ENCODE peak calls at places on chromosomes 12 and 14, in six cellular contexts. One of them, this sample, is unnamed.

GRCh38 chr12:132888852-132889251 is 1.4 kb upstream of the CHFR start:
- DNase-seq in stimulated activated CD8-positive, alpha-beta memory T cell treated with anti-CD3 and anti-CD28 coated beads, Interleukin-15, amount 100 ng/mL, for 1 hour: no peak
- DNase-seq in mucosa of gallbladder: no peak
- DNase-seq in HT-29: no peak
- DNase-seq in NCI-H1436: no peak
- DNase-seq in IMR-90: no peak
- DNase-seq in this sample: no peak

GRCh38 chr14:90434370-90435020 is 37.7 kb downstream of the CALM1 start:
- DNase-seq in stimulated activated CD8-positive, alpha-beta memory T cell treated with anti-CD3 and anti-CD28 coated beads, Interleukin-15, amount 100 ng/mL, for 1 hour: no peak
- DNase-seq in mucosa of gallbladder: no peak
- DNase-seq in HT-29: no peak
- DNase-seq in NCI-H1436: no peak
- DNase-seq in IMR-90: no peak
- DNase-seq in this sample: no peak

GRCh38 chr12:59149995-59150642 is 229.8 kb upstream of the LRIG3 start:
- DNase-seq in stimulated activated CD8-positive, alpha-beta memory T cell treated with anti-CD3 and anti-CD28 coated beads, Interleukin-15, amount 100 ng/mL, for 1 hour: no peak
- DNase-seq in mucosa of gallbladder: peak
- DNase-seq in HT-29: peak
- DNase-seq in NCI-H1436: peak
- DNase-seq in IMR-90: peak
- DNase-seq in this sample: no peak

GRCh38 chr14:95196268-95196667 is 38.9 kb upstream of the DICER1 start:
- DNase-seq in stimulated activated CD8-positive, alpha-beta memory T cell treated with anti-CD3 and anti-CD28 coated beads, Interleukin-15, amount 100 ng/mL, for 1 hour: no peak
- DNase-seq in mucosa of gallbladder: no peak
- DNase-seq in HT-29: peak
- DNase-seq in NCI-H1436: no peak
- DNase-seq in IMR-90: no peak
- DNase-seq in this sample: no peak

GRCh38 chr14:24110060-24110459 is 4.5 kb upstream of the DCAF11 start:
- DNase-seq in stimulated activated CD8-positive, alpha-beta memory T cell treated with anti-CD3 and anti-CD28 coated beads, Interleukin-15, amount 100 ng/mL, for 1 hour: no peak
- DNase-seq in mucosa of gallbladder: no peak
- DNase-seq in HT-29: peak
- DNase-seq in NCI-H1436: no peak
- DNase-seq in IMR-90: no peak
- DNase-seq in this sample: no peak

GRCh38 chr14:29518335-29518734 is 409.3 kb downstream of the PRKD1 start:
- DNase-seq in stimulated activated CD8-positive, alpha-beta memory T cell treated with anti-CD3 and anti-CD28 coated beads, Interleukin-15, amount 100 ng/mL, for 1 hour: no peak
- DNase-seq in mucosa of gallbladder: no peak
- DNase-seq in HT-29: no peak
- DNase-seq in NCI-H1436: no peak
- DNase-seq in IMR-90: peak
- DNase-seq in this sample: no peak

GRCh38 chr12:4250691-4251090 is 22.9 kb upstream of the CCND2 start:
- DNase-seq in stimulated activated CD8-positive, alpha-beta memory T cell treated with anti-CD3 and anti-CD28 coated beads, Interleukin-15, amount 100 ng/mL, for 1 hour: no peak
- DNase-seq in mucosa of gallbladder: no peak
- DNase-seq in HT-29: no peak
- DNase-seq in NCI-H1436: no peak
- DNase-seq in IMR-90: no peak
- DNase-seq in this sample: no peak

GRCh38 chr14:81315344-81315743 is 84.8 kb downstream of the STON2 start:
- DNase-seq in stimulated activated CD8-positive, alpha-beta memory T cell treated with anti-CD3 and anti-CD28 coated beads, Interleukin-15, amount 100 ng/mL, for 1 hour: no peak
- DNase-seq in mucosa of gallbladder: no peak
- DNase-seq in HT-29: no peak
- DNase-seq in NCI-H1436: no peak
- DNase-seq in IMR-90: no peak
- DNase-seq in this sample: no peak

GRCh38 chr12:117042171-117042809 is 56.9 kb downstream of the TESC start:
- DNase-seq in stimulated activated CD8-positive, alpha-beta memory T cell treated with anti-CD3 and anti-CD28 coated beads, Interleukin-15, amount 100 ng/mL, for 1 hour: no peak
- DNase-seq in mucosa of gallbladder: peak
- DNase-seq in HT-29: no peak
- DNase-seq in NCI-H1436: no peak
- DNase-seq in IMR-90: peak
- DNase-seq in this sample: no peak

GRCh38 chr12:27057543-27057942 is 24.8 kb downstream of the C12orf71 start:
- DNase-seq in stimulated activated CD8-positive, alpha-beta memory T cell treated with anti-CD3 and anti-CD28 coated beads, Interleukin-15, amount 100 ng/mL, for 1 hour: no peak
- DNase-seq in mucosa of gallbladder: no peak
- DNase-seq in HT-29: no peak
- DNase-seq in NCI-H1436: no peak
- DNase-seq in IMR-90: no peak
- DNase-seq in this sample: no peak

GRCh38 chr12:132280436-132280835 is 49.0 kb downstream of the GALNT9 start:
- DNase-seq in stimulated activated CD8-positive, alpha-beta memory T cell treated with anti-CD3 and anti-CD28 coated beads, Interleukin-15, amount 100 ng/mL, for 1 hour: no peak
- DNase-seq in mucosa of gallbladder: no peak
- DNase-seq in HT-29: no peak
- DNase-seq in NCI-H1436: no peak
- DNase-seq in IMR-90: no peak
- DNase-seq in this sample: no peak

GRCh38 chr12:65121956-65122469 is 908 bp upstream of the WIF1 start:
- DNase-seq in stimulated activated CD8-positive, alpha-beta memory T cell treated with anti-CD3 and anti-CD28 coated beads, Interleukin-15, amount 100 ng/mL, for 1 hour: no peak
- DNase-seq in mucosa of gallbladder: no peak
- DNase-seq in HT-29: no peak
- DNase-seq in NCI-H1436: no peak
- DNase-seq in IMR-90: no peak
- DNase-seq in this sample: no peak

GRCh38 chr12:118853634-118854033 is 127.7 kb upstream of the SRRM4 start:
- DNase-seq in stimulated activated CD8-positive, alpha-beta memory T cell treated with anti-CD3 and anti-CD28 coated beads, Interleukin-15, amount 100 ng/mL, for 1 hour: no peak
- DNase-seq in mucosa of gallbladder: no peak
- DNase-seq in HT-29: peak
- DNase-seq in NCI-H1436: no peak
- DNase-seq in IMR-90: no peak
- DNase-seq in this sample: no peak

GRCh38 chr14:60353410-60353809 is 104.4 kb downstream of the PPM1A start:
- DNase-seq in stimulated activated CD8-positive, alpha-beta memory T cell treated with anti-CD3 and anti-CD28 coated beads, Interleukin-15, amount 100 ng/mL, for 1 hour: no peak
- DNase-seq in mucosa of gallbladder: no peak
- DNase-seq in HT-29: no peak
- DNase-seq in NCI-H1436: no peak
- DNase-seq in IMR-90: no peak
- DNase-seq in this sample: no peak

GRCh38 chr14:69363055-69363454 is 35.0 kb downstream of the ERH start:
- DNase-seq in stimulated activated CD8-positive, alpha-beta memory T cell treated with anti-CD3 and anti-CD28 coated beads, Interleukin-15, amount 100 ng/mL, for 1 hour: no peak
- DNase-seq in mucosa of gallbladder: peak
- DNase-seq in HT-29: no peak
- DNase-seq in NCI-H1436: no peak
- DNase-seq in IMR-90: peak
- DNase-seq in this sample: no peak

GRCh38 chr12:88399811-88400210 is 180.5 kb downstream of the KITLG start:
- DNase-seq in stimulated activated CD8-positive, alpha-beta memory T cell treated with anti-CD3 and anti-CD28 coated beads, Interleukin-15, amount 100 ng/mL, for 1 hour: no peak
- DNase-seq in mucosa of gallbladder: no peak
- DNase-seq in HT-29: no peak
- DNase-seq in NCI-H1436: no peak
- DNase-seq in IMR-90: no peak
- DNase-seq in this sample: no peak

GRCh38 chr12:69440016-69440415 is 30.2 kb upstream of the FRS2 start:
- DNase-seq in stimulated activated CD8-positive, alpha-beta memory T cell treated with anti-CD3 and anti-CD28 coated beads, Interleukin-15, amount 100 ng/mL, for 1 hour: no peak
- DNase-seq in mucosa of gallbladder: no peak
- DNase-seq in HT-29: peak
- DNase-seq in NCI-H1436: no peak
- DNase-seq in IMR-90: no peak
- DNase-seq in this sample: no peak

GRCh38 chr12:113151655-113152054 is 2.1 kb downstream of the CFAP73 start:
- DNase-seq in stimulated activated CD8-positive, alpha-beta memory T cell treated with anti-CD3 and anti-CD28 coated beads, Interleukin-15, amount 100 ng/mL, for 1 hour: no peak
- DNase-seq in mucosa of gallbladder: no peak
- DNase-seq in HT-29: no peak
- DNase-seq in NCI-H1436: no peak
- DNase-seq in IMR-90: no peak
- DNase-seq in this sample: no peak

GRCh38 chr14:90538716-90539495 is 142.1 kb downstream of the CALM1 start:
- DNase-seq in stimulated activated CD8-positive, alpha-beta memory T cell treated with anti-CD3 and anti-CD28 coated beads, Interleukin-15, amount 100 ng/mL, for 1 hour: no peak
- DNase-seq in mucosa of gallbladder: no peak
- DNase-seq in HT-29: no peak
- DNase-seq in NCI-H1436: no peak
- DNase-seq in IMR-90: no peak
- DNase-seq in this sample: no peak

This sample was measured in left lobe of liver.